ENCODE peak calls at places on chromosomes 7 and 10, in four cellular contexts. C, M, W and G are unnamed samples.

GRCh38 chr7:95822717-95823116 is 50.4 kb downstream of the DYNC1I1 start:
- DNase-seq in M (no peak), C (no peak), W (no peak), G (no peak)

GRCh38 chr10:44756235-44756634 is 154.9 kb upstream of the TMEM72 start:
- DNase-seq in W (no peak), C (no peak), M (no peak), G (no peak)

GRCh38 chr10:89683911-89684310 is 17.5 kb upstream of the KIF20B start:
- DNase-seq in M (no peak), C (no peak), W (no peak), G (no peak)

GRCh38 chr7:106599343-106599698 is 61.6 kb downstream of the CCDC71L start:
- DNase-seq in W (no peak), C (no peak), M (no peak), G (no peak)

GRCh38 chr10:52658112-52658511 is 114.5 kb downstream of the MBL2 start:
- DNase-seq in W (no peak), C (no peak), M (no peak), G (no peak)

GRCh38 chr7:147279951-147280350 is 1163.3 kb downstream of the CNTNAP2 start:
- DNase-seq in M (peak), C (no peak), W (no peak), G (no peak)

GRCh38 chr10:49599546-49599945 is 10.6 kb upstream of the SLC18A3 start:
- DNase-seq in M (no peak), W (no peak), C (no peak), G (no peak)

GRCh38 chr7:152093717-152094116 is 68.2 kb downstream of the GALNT11 start:
- DNase-seq in W (no peak), C (no peak), M (no peak), G (no peak)

GRCh38 chr10:69697006-69697405 is 67.0 kb downstream of the FAM241B start:
- DNase-seq in W (no peak), M (no peak), C (no peak), G (no peak)

GRCh38 chr10:116659049-116659670 is 38.4 kb downstream of the PNLIPRP2 start:
- DNase-seq in M (no peak), C (no peak), W (no peak), G (no peak)

GRCh38 chr10:88938938-88939337 is 13.6 kb downstream of the ACTA2 start:
- DNase-seq in W (no peak), M (no peak), C (no peak), G (no peak)

GRCh38 chr7:139362302-139362701 is 2.6 kb downstream of the LUC7L2 start:
- DNase-seq in M (no peak), W (no peak), C (peak), G (no peak)

GRCh38 chr7:47610506-47611044 is 28.7 kb upstream of the TNS3 start:
- DNase-seq in W (no peak), C (no peak), M (peak), G (no peak)

GRCh38 chr10:125018576-125019143 is 76.7 kb downstream of the ZRANB1 start:
- DNase-seq in M (no peak), C (no peak), W (no peak), G (no peak)

GRCh38 chr10:17504547-17505245 is 50.3 kb upstream of the ST8SIA6 start:
- DNase-seq in M (no peak), W (no peak), C (peak), G (no peak)

GRCh38 chr10:1178506-1178905 is 122.3 kb downstream of the WDR37 start:
- DNase-seq in W (no peak), C (no peak), M (no peak), G (peak)

GRCh38 chr7:32285698-32286097 is 204.5 kb downstream of the LSM5 start:
- DNase-seq in M (no peak), C (no peak), W (no peak), G (no peak)

GRCh38 chr7:7607010-7607409 is 33.5 kb upstream of the UMAD1 start:
- DNase-seq in C (no peak), M (no peak), W (no peak), G (no peak)

GRCh38 chr10:124094419-124094785 is 1.0 kb upstream of the CHST15 start:
- DNase-seq in W (no peak), M (no peak), C (no peak), G (no peak)

GRCh38 chr10:33066558-33067236 is 108.7 kb upstream of the ITGB1 start:
- DNase-seq in W (no peak), M (no peak), C (peak), G (no peak)

GRCh38 chr10:103451091-103451801 is 924 bp downstream of the CALHM2 start:
- DNase-seq in M (no peak), W (no peak), C (peak), G (no peak)

GRCh38 chr10:27759483-27760281 is 14.1 kb upstream of the MKX start:
- DNase-seq in M (no peak), C (no peak), W (no peak), G (no peak)

GRCh38 chr10:117503170-117503885 is 39.2 kb upstream of the EMX2 start:
- DNase-seq in W (no peak), C (no peak), M (no peak), G (no peak)

GRCh38 chr7:68787586-68787985 is 810.7 kb upstream of the AUTS2 start:
- DNase-seq in M (no peak), W (no peak), C (no peak), G (no peak)

GRCh38 chr7:127887096-127887495 is 144.1 kb downstream of the LRRC4 start:
- DNase-seq in C (no peak), M (no peak), W (no peak), G (no peak)

GRCh38 chr7:128104109-128104742 is 73.0 kb upstream of the LRRC4 start:
- DNase-seq in M (no peak), C (no peak), W (no peak), G (peak)

GRCh38 chr10:484925-485661 is 204.4 kb downstream of the DIP2C start:
- DNase-seq in C (no peak), W (no peak), M (no peak), G (no peak)

GRCh38 chr7:36820527-36821170 is 96.4 kb upstream of the AOAH start:
- DNase-seq in W (no peak), M (no peak), C (no peak), G (no peak)

GRCh38 chr10:79127151-79127961 is 58.6 kb downstream of the ZMIZ1 start:
- DNase-seq in W (no peak), C (peak), M (peak), G (no peak)

GRCh38 chr10:27619329-27619728 is 115.2 kb downstream of the RAB18 start:
- DNase-seq in M (no peak), W (no peak), C (no peak), G (no peak)

GRCh38 chr10:65660006-65660405 is 1265.8 kb upstream of the LRRTM3 start:
- DNase-seq in W (no peak), C (no peak), M (no peak), G (no peak)

GRCh38 chr10:30491204-30491603 is 57.2 kb downstream of the MAP3K8 start:
- DNase-seq in W (no peak), C (no peak), M (no peak), G (no peak)

GRCh38 chr7:36186359-36186758 is 33.3 kb downstream of the EEPD1 start:
- DNase-seq in W (no peak), C (no peak), M (no peak), G (no peak)

GRCh38 chr10:60141916-60142559 is 235.7 kb upstream of the CCDC6 start:
- DNase-seq in W (no peak), C (peak), M (no peak), G (no peak)

GRCh38 chr7:33873518-33873917 is 31.8 kb upstream of the BMPER start:
- DNase-seq in M (no peak), C (no peak), W (no peak), G (no peak)

GRCh38 chr10:35613597-35614226 is 8.6 kb downstream of the GJD4 start:
- DNase-seq in M (peak), W (no peak), C (peak), G (no peak)

GRCh38 chr7:123660514-123661354 is 5.1 kb downstream of the LMOD2 start:
- DNase-seq in C (peak), W (no peak), M (no peak), G (no peak)
- TF ChIP-seq TCF7 in C (no peak), W (no peak), M (no peak), G (no peak)

DNA sequence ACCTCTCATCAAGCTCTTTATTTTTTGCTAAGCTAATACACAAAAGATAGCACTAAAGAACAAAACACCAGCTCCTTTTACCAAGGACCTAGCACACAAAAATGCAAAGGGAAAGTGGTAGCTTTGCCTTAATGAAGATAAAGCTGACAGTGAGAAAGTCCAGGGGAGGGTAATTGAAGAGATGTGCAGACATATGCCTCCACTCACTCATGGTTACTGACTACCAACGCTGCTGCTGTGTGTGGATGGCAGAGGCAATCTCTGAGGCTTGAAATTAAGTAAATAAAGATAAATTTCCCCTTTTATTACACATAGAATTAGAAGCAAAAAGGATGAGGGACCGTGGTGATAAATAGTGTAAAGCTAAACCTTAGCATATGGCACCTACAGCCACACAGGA is 87.0 kb downstream of the HGF start:
- DNase-seq in W (no peak), C (no peak), M (no peak), G (no peak)
- TF ChIP-seq TCF7 in W (no peak), C (no peak), M (no peak), G (no peak)

DNA sequence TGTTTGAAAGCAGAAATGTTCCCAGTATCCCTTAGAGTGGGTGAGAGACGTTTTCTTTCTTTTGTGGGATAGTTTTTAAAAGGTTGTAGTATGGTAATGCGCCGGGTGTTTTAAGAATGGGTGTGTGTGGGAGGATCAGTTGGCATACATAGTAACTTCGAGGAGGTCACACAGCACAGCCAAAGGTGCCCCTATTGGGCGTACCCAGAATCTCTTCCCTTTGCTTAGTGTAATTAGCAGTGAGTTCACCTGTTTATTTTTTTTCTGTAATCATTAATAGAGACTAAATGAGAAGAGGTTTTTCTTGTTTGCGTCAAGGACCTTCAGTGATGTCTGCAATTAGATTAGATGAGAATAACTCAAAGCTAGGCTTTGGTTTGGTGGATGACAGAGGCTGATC is 1.5 kb downstream of the PLEKHA8 start:
- DNase-seq in M (no peak), W (no peak), C (peak), G (no peak)
- TF ChIP-seq TCF7 in M (no peak), W (no peak), C (no peak), G (no peak)

DNA sequence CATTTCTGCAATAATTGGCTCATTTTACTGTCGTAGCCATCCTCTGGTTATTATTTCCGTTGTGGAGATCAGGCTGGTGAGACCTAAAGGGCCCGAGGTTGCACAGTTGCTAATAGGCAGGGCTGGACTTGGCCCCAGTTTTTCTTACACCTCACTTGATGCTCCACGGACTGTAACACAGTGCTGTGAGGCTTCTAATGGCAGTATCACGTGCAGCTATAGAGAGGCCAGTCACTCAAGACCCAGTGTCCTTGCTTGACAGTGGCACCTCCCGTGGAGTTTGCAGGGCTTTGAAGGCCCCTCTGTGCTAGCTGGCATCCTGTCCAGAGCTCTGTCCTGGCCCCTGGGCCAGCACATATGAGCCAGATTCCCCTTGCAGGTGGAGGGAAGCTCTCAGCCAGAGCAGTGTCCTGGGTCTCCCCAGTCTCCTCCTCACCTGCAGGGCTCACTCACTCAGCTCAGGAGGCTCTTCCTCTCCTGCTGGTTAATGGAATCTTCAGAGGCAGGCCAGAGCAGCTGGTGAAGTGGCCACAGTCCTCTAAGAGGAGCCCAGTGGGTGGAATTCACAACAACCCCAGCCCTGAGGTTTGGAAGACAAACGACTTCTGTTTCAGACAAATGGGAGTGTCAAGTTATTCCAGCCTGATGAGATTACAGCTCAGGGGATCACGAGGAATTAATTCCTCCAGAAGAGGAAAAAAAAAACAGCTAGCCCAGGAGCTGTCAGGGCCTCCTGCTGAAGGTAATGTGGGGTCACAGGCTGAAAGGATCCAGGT is 114.2 kb upstream of the FAM180A start:
- DNase-seq in C (no peak), M (no peak), W (no peak), G (no peak)
- TF ChIP-seq TCF7 in C (no peak), M (no peak), W (no peak), G (no peak)

GRCh38 chr10:28996947-28997551 is 291.8 kb upstream of the LYZL1 start:
- DNase-seq in C (no peak), W (no peak), M (peak), G (no peak)
- TF ChIP-seq TCF7 in C (no peak), W (no peak), M (no peak), G (no peak)

GRCh38 chr10:63689768-63690167 is 168.6 kb downstream of the REEP3 start:
- DNase-seq in C (no peak), W (no peak), M (no peak), G (no peak)

GRCh38 chr10:63696205-63696604 is 175.0 kb downstream of the REEP3 start:
- DNase-seq in C (no peak), W (no peak), M (no peak), G (no peak)

GRCh38 chr10:63697956-63698814 is 177.0 kb downstream of the REEP3 start:
- DNase-seq in W (no peak), M (no peak), C (no peak), G (no peak)

DNA sequence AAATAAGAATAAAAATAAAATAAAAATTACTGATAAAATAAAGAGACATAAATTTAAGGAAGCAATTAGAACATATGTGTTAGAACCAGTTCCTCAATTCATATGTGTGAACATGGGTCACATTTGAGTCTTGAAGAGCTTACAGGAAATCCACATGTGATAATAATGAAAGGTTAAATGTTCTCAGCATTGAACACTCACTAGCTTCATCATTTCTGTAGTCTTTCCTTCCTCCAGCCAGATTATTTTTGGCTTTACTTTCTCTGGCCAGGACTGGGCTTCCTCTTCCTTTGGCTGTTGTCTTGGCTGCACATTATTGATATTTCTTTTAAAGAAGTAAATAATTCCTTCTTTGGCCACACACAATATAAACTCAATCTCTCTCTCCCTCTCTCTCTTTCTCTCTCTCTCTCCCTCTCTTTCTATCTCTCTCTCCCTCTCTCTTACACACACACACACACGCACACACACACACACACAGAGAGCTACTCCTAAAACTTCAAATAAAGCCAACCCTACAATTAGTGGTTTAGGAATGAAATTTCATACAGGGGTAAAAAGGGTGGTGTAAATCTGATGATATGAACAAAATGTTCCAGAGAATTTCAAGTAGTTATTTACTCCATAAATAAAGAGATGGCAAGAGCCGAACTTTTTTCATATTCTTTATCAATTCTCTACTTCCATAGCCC is 171.2 kb downstream of the REEP3 start:
- DNase-seq in W (no peak), C (no peak), M (no peak), G (no peak)
- TF ChIP-seq TCF7 in W (no peak), C (no peak), M (no peak), G (no peak)

DNA sequence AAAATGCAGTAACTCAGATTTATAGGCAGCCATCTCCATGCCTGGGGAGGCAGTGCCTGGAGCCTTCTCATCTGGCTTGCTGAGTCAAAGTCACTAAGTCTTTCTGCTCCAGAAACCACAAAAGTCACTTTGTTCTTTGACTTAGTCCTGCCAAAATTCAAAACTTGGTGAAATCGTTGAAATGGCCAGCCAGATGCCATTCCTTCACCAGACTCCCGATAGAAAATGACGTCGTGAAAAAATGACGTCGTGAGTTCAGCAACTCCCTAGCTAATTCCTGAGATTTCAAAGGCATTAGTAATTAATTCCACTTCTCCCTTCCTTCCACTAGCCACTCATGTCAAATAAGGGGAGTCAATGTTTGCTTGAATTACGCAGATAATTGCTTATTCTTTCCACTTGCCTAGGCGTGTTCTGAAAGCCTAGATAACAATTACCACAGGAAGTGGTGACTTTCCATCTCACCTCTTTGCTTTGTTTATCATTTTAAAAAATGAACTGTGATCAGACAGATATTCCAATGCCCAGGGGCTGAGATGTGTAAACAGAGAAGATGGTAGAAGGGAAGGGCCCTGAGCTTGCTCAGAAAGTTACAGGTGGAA is 48.5 kb upstream of the OSBPL3 start:
- DNase-seq in M (peak), W (no peak), C (peak), G (no peak)
- TF ChIP-seq TCF7 in M (no peak), W (no peak), C (no peak), G (no peak)

DNA sequence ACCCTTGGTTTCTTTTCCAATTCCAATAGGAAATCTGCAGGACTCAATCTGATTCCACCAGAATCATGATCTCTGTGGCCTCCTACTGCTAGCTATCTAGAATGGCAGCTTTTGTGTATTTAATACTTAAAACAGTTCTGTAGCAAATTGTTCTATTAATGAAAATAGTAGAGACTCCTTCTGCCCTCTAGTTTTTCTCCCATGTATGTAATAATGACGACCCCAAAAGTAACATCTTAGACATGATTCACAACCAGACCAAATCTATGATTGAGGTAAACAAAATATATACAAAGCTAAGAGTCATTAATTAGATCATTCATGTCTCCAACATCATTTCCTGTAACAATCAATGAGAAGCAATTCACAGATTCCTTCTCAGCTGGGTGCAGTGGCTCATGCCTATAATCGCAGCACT is 259.1 kb upstream of the MKLN1 start:
- DNase-seq in M (no peak), W (no peak), C (no peak), G (no peak)
- TF ChIP-seq TCF7 in M (no peak), W (no peak), C (no peak), G (no peak)